ENCODE peak calls at places on chromosomes 16 and 17, in eight cellular contexts. R is uterus; A is tibial artery; P is naive thymus-derived CD4-positive, alpha-beta T cell; M is effector memory CD4-positive, alpha-beta T cell; U is astrocyte; O is cardiac muscle cell; I is aorta. L is an unnamed sample.

GRCh38 chr16:82229800-82230619 is 60.0 kb upstream of the MPHOSPH6 start:
- DNase-seq in R (peak; percentile 54), A (peak; percentile 68), P (peak; percentile 57), M (peak; percentile 11), U (peak; percentile 32), O (peak; percentile 88), I (peak; percentile 56), L (peak; percentile 70)

GRCh38 chr17:40541060-40541872 is 24.0 kb downstream of the CCR7 start:
- DNase-seq in R (peak; percentile 20), A (peak; percentile 53), P (peak; percentile 83), M (peak; percentile 80), U (no peak), O (no peak), I (no peak), L (no peak)

GRCh38 chr16:674968-675883 is at the start of gene RHBDL1:
- DNase-seq in R (no peak), A (no peak), P (no peak), M (no peak), U (peak; percentile 26), O (peak; percentile 50), I (no peak), L (no peak)

GRCh38 chr16:31269541-31269940 is 9.8 kb downstream of the ITGAM start:
- DNase-seq in R (no peak), A (no peak), P (no peak), M (no peak), U (no peak), O (no peak), I (no peak), L (no peak)

GRCh38 chr17:43877031-43877430 is 30.1 kb downstream of the CD300LG start:
- DNase-seq in R (no peak), A (no peak), P (no peak), M (no peak), U (no peak), O (no peak), I (no peak), L (no peak)

GRCh38 chr17:12231027-12231682 is 210.5 kb downstream of the MAP2K4 start:
- DNase-seq in R (no peak), A (no peak), P (no peak), M (no peak), U (no peak), O (no peak), I (no peak), L (peak; percentile 54)

GRCh38 chr17:37490022-37490587 is 414 bp downstream of the DUSP14 start:
- DNase-seq in R (peak; percentile 66), A (peak; percentile 80), P (peak; percentile 79), M (peak; percentile 60), U (peak; percentile 42), O (peak; percentile 63), I (peak; percentile 74), L (peak; percentile 73)

GRCh38 chr17:46832945-46833839 is 14.7 kb upstream of the WNT3 start:
- DNase-seq in R (no peak), A (no peak), P (no peak), M (no peak), U (peak; percentile 77), O (peak; percentile 52), I (no peak), L (no peak)

GRCh38 chr17:45287526-45288264 is 25.8 kb upstream of the SPATA32 start:
- DNase-seq in R (no peak), A (no peak), P (no peak), M (no peak), U (no peak), O (no peak), I (no peak), L (peak; percentile 81)

GRCh38 chr17:44084131-44084538 is 13.6 kb downstream of the G6PC3 start:
- DNase-seq in R (no peak), A (no peak), P (peak; percentile 11), M (no peak), U (no peak), O (no peak), I (no peak), L (no peak)

GRCh38 chr17:76793775-76794174 is 55.9 kb downstream of the MFSD11 start:
- DNase-seq in R (no peak), A (no peak), P (no peak), M (no peak), U (peak; percentile 6), O (peak; percentile 34), I (no peak), L (no peak)

GRCh38 chr17:15651583-15652110 is 32.1 kb upstream of the FBXW10B start:
- DNase-seq in R (peak; percentile 91), A (peak; percentile 95), P (peak; percentile 2), M (no peak), U (peak; percentile 98), O (peak; percentile 97), I (peak; percentile 97), L (peak; percentile 100)

GRCh38 chr17:72719206-72719581 is 373.3 kb downstream of the SLC39A11 start:
- DNase-seq in R (no peak), A (no peak), P (no peak), M (no peak), U (no peak), O (no peak), I (no peak), L (no peak)

GRCh38 chr16:66934138-66934838 is at the start of gene CIAO2B:
- DNase-seq in R (peak; percentile 90), A (peak; percentile 94), P (peak; percentile 92), M (peak; percentile 80), U (peak; percentile 70), O (peak; percentile 90), I (peak; percentile 94), L (peak; percentile 95)

GRCh38 chr17:6088141-6088540 is 18.0 kb downstream of the WSCD1 start:
- DNase-seq in R (no peak), A (no peak), P (no peak), M (no peak), U (no peak), O (no peak), I (no peak), L (no peak)

GRCh38 chr17:8555062-8555461 is 75.5 kb downstream of the MYH10 start:
- DNase-seq in R (no peak), A (no peak), P (no peak), M (no peak), U (no peak), O (no peak), I (no peak), L (no peak)

GRCh38 chr17:77644981-77645380 is 313.5 kb upstream of the TNRC6C start:
- DNase-seq in R (no peak), A (no peak), P (peak; percentile 15), M (peak; percentile 21), U (no peak), O (no peak), I (no peak), L (peak; percentile 42)

GRCh38 chr17:13182450-13182849 is 164.6 kb upstream of the ELAC2 start:
- DNase-seq in R (no peak), A (no peak), P (no peak), M (no peak), U (no peak), O (no peak), I (no peak), L (no peak)

GRCh38 chr17:59723607-59724006 is 16.2 kb downstream of the VMP1 start:
- DNase-seq in R (no peak), A (no peak), P (no peak), M (no peak), U (no peak), O (no peak), I (no peak), L (no peak)
- H3K27ac ChIP-seq in R (peak overlapping the region; percentile 68), A (no peak overlapping the region), P (no peak overlapping the region), M (no peak overlapping the region), U (no peak overlapping the region), O (no peak overlapping the region), I (no peak overlapping the region), L (no peak overlapping the region)

GRCh38 chr16:55506083-55506482 is 2.8 kb upstream of the LPCAT2 start:
- DNase-seq in R (no peak), A (no peak), P (no peak), M (no peak), U (no peak), O (no peak), I (no peak), L (no peak)
- H3K4me1 ChIP-seq in R (peaks cover 4% of the 10 kb centered on the region), A (peaks cover 37% of the 10 kb centered on the region), P (no peaks in the 10 kb centered on the region), M (no peaks in the 10 kb centered on the region), U (peaks cover 38% of the 10 kb centered on the region), O (peaks cover 15% of the 10 kb centered on the region), I (no peaks in the 10 kb centered on the region), L (peaks cover 22% of the 10 kb centered on the region)

GRCh38 chr17:81020443-81020766 is 14.5 kb upstream of the BAIAP2 start:
- DNase-seq in R (no peak), A (no peak), P (no peak), M (no peak), U (no peak), O (no peak), I (no peak), L (no peak)

GRCh38 chr17:81018044-81018802 is 16.7 kb upstream of the BAIAP2 start:
- DNase-seq in R (no peak), A (no peak), P (peak; percentile 62), M (peak; percentile 15), U (peak; percentile 44), O (peak; percentile 62), I (no peak), L (no peak)

GRCh38 chr17:81021531-81022370 is 13.2 kb upstream of the BAIAP2 start:
- DNase-seq in R (no peak), A (no peak), P (no peak), M (no peak), U (no peak), O (no peak), I (no peak), L (no peak)

GRCh38 chr17:81020767-81021497 is 14.0 kb upstream of the BAIAP2 start:
- DNase-seq in R (no peak), A (no peak), P (no peak), M (no peak), U (peak; percentile 73), O (peak; percentile 38), I (peak; percentile 54), L (peak; percentile 47)

DNA sequence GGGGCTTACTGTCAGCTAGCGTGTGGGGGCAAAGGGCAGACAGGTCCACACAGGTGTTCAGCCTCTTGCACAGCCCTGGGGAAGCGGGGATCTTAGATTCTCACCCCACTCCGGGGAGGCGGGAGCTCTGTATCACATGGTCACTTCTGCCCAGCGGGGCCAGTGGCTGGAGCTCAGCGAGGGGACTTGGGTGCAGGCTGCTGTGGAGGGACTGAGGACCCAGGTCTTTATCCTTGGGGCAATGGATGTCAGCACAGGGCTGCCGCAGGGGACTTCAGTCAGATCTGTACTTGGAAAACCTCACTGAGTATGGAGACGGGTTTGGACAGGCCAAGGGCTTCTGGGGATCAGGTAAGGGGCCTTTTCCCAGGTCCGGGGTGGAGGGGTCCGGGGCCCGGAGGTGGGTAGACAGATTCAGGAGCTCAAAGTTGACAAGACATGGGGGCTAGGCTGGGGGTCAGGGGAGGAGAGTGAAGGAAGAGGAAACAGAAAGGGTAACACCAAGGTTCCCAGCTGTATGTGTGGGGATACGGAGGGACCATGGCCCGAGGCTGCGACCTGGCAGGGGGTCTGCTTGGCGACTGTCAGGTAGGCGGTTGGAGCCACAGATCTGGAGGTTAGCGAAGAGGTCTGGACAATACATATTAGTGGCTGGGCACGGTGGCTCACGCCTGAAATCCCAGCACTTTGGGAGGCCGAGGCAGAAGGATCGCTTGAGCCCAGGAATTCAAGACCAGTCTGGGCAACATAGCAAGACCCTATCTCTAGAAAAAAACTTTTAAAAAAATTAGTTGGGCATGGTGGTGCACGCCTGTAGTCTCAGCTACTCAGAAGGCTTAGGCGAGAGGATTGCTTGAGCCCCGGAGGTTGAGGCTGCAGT is 15.1 kb upstream of the BAIAP2 start:
- DNase-seq in R (no peak), A (no peak), P (no peak), M (no peak), U (no peak), O (no peak), I (no peak), L (no peak)
- H3K27ac ChIP-seq in R (no peak overlapping the region), A (no peak overlapping the region), P (peak overlapping the region; percentile 28), M (no peak overlapping the region), U (no peak overlapping the region), O (no peak overlapping the region), I (no peak overlapping the region), L (no peak overlapping the region)

DNA sequence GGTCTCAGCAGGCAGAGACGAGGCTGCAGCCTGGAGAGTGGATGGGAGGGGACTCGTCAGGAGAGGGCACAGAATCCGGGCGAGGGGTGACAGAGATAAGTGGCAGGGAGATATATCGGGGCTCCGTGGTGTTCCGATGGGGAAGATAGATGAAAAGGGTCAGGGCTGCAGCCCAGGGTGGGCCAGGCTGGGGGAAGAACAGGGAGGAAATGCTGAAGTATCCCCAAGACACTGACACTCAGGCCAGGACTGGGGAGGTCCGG is 2.1 kb downstream of the LGALS3BP start:
- DNase-seq in R (no peak), A (no peak), P (no peak), M (no peak), U (no peak), O (no peak), I (no peak), L (no peak)
- H3K4me1 ChIP-seq in R (peaks cover 16% of the 10 kb centered on the region), A (peaks cover 52% of the 10 kb centered on the region), P (peaks cover 28% of the 10 kb centered on the region), M (peaks cover 3% of the 10 kb centered on the region), U (peaks cover 25% of the 10 kb centered on the region), O (peaks cover 20% of the 10 kb centered on the region), I (no peaks in the 10 kb centered on the region), L (peaks cover 31% of the 10 kb centered on the region)